ENCODE peak calls at places on chromosomes 13 and 19, in nine cellular contexts. S is nephron progenitor cell, V is HT1080, M is T-helper 1 cell, U is A549, J is T-cell, E is AML-193, T is activated T-helper 1 cell treated with Interleukin-2 at 50 U/mL for 16 hours, X is ELF-1. D is an unnamed sample.

GRCh38 chr13:82772802-82773201 is 1109.5 kb downstream of the SLITRK1 start:
- DNase-seq in S (no peak), V (peak; percentile 50), M (no peak), U (no peak), J (no peak), E (no peak), T (no peak), X (no peak), D (no peak)

GRCh38 chr13:51659276-51660127 is 75.2 kb downstream of the WDFY2 start:
- DNase-seq in S (no peak), V (no peak), M (no peak), U (no peak), J (no peak), E (no peak), T (no peak), X (no peak), D (no peak)

GRCh38 chr19:12834976-12835757 is 788 bp upstream of the RTBDN start:
- DNase-seq in S (peak; percentile 59), V (no peak), M (no peak), U (no peak), J (no peak), E (no peak), T (no peak), X (no peak), D (peak; percentile 64)

GRCh38 chr13:64397699-64398098 is 2832.4 kb downstream of the PCDH9 start:
- DNase-seq in S (no peak), V (peak; percentile 12), M (no peak), U (no peak), J (no peak), E (no peak), T (no peak), X (no peak), D (peak; percentile 93)

GRCh38 chr13:96984061-96984508 is 10.2 kb downstream of the OXGR1 start:
- DNase-seq in S (peak; percentile 7), V (no peak), M (no peak), U (no peak), J (no peak), E (no peak), T (no peak), X (peak; percentile 52), D (no peak)

GRCh38 chr13:76597868-76598267 is 288.3 kb downstream of the KCTD12 start:
- DNase-seq in S (no peak), V (no peak), M (no peak), U (no peak), J (no peak), E (no peak), T (no peak), X (no peak), D (no peak)

GRCh38 chr19:49936549-49936948 is 7.2 kb upstream of the NUP62 start:
- DNase-seq in S (no peak), V (no peak), M (no peak), U (no peak), J (no peak), E (no peak), T (no peak), X (no peak), D (no peak)

GRCh38 chr13:58906329-58907007 is 1257.3 kb downstream of the DIAPH3 start:
- DNase-seq in S (no peak), V (no peak), M (no peak), U (no peak), J (no peak), E (no peak), T (no peak), X (no peak), D (no peak)

GRCh38 chr13:114339779-114340534 is 25.7 kb downstream of the CHAMP1 start:
- DNase-seq in S (no peak), V (peak; percentile 71), M (no peak), U (peak; percentile 32), J (peak; percentile 29), E (peak; percentile 81), T (peak; percentile 7), X (no peak), D (peak; percentile 25)

GRCh38 chr13:108020027-108020426 is 195.3 kb downstream of the LIG4 start:
- DNase-seq in S (no peak), V (no peak), M (no peak), U (no peak), J (no peak), E (no peak), T (no peak), X (no peak), D (no peak)

GRCh38 chr13:57546942-57547341 is 84.6 kb upstream of the PCDH17 start:
- DNase-seq in S (no peak), V (no peak), M (no peak), U (no peak), J (no peak), E (no peak), T (no peak), X (no peak), D (no peak)

GRCh38 chr19:4660181-4660791 is 9.9 kb downstream of the MYDGF start:
- DNase-seq in S (no peak), V (no peak), M (no peak), U (peak; percentile 39), J (no peak), E (peak; percentile 38), T (no peak), X (peak; percentile 76), D (peak; percentile 61)

GRCh38 chr19:48842744-48843162 is 6.5 kb upstream of the HSD17B14 start:
- DNase-seq in S (peak; percentile 70), V (peak; percentile 48), M (no peak), U (peak; percentile 48), J (peak; percentile 48), E (peak; percentile 25), T (no peak), X (peak; percentile 78), D (peak; percentile 69)

GRCh38 chr13:51552027-51552426 is 32.2 kb upstream of the WDFY2 start:
- DNase-seq in S (no peak), V (no peak), M (no peak), U (no peak), J (no peak), E (no peak), T (no peak), X (no peak), D (no peak)

GRCh38 chr19:44955500-44956439 is 590 bp downstream of the CLPTM1 start:
- DNase-seq in S (no peak), V (no peak), M (no peak), U (no peak), J (no peak), E (no peak), T (no peak), X (no peak), D (no peak)

GRCh38 chr19:35266904-35267817 is 1.6 kb upstream of the USF2 start:
- DNase-seq in S (peak; percentile 57), V (no peak), M (no peak), U (peak; percentile 82), J (no peak), E (no peak), T (no peak), X (no peak), D (peak; percentile 45)

GRCh38 chr19:5947435-5947834 is 30.5 kb downstream of the RANBP3 start:
- DNase-seq in S (no peak), V (no peak), M (no peak), U (no peak), J (no peak), E (no peak), T (no peak), X (no peak), D (no peak)

GRCh38 chr13:101035119-101035620 is 360.6 kb upstream of the TMTC4 start:
- DNase-seq in S (no peak), V (no peak), M (no peak), U (no peak), J (no peak), E (no peak), T (no peak), X (no peak), D (no peak)

GRCh38 chr13:29474991-29475390 is 120.5 kb downstream of the SLC7A1 start:
- DNase-seq in S (no peak), V (peak; percentile 66), M (no peak), U (no peak), J (no peak), E (no peak), T (no peak), X (no peak), D (peak; percentile 66)

GRCh38 chr13:24008679-24009078 is 111.4 kb upstream of the C1QTNF9B start:
- DNase-seq in S (no peak), V (peak; percentile 34), M (no peak), U (no peak), J (no peak), E (no peak), T (no peak), X (no peak), D (no peak)

GRCh38 chr19:9986787-9987281 is 23.5 kb downstream of the COL5A3 start:
- DNase-seq in S (no peak), V (no peak), M (no peak), U (no peak), J (no peak), E (no peak), T (no peak), X (no peak), D (no peak)

GRCh38 chr13:35994131-35994966 is 136.8 kb downstream of the DCLK1 start:
- DNase-seq in S (no peak), V (peak; percentile 16), M (no peak), U (no peak), J (no peak), E (no peak), T (no peak), X (no peak), D (peak; percentile 73)

GRCh38 chr13:99546878-99547277 is 45.6 kb downstream of the TM9SF2 start:
- DNase-seq in S (no peak), V (no peak), M (no peak), U (no peak), J (no peak), E (no peak), T (no peak), X (no peak), D (no peak)

GRCh38 chr19:2186071-2186846 is 22.5 kb downstream of the DOT1L start:
- DNase-seq in S (no peak), V (no peak), M (no peak), U (no peak), J (no peak), E (no peak), T (no peak), X (peak; percentile 93), D (no peak)

GRCh38 chr13:40770609-40770933 is 419 bp downstream of the MRPS31 start:
- DNase-seq in S (no peak), V (no peak), M (no peak), U (no peak), J (no peak), E (no peak), T (no peak), X (no peak), D (no peak)

GRCh38 chr19:32675720-32676185 is at the start of gene RGS9BP:
- DNase-seq in S (peak; percentile 64), V (peak; percentile 65), M (peak; percentile 55), U (peak; percentile 92), J (peak; percentile 50), E (peak; percentile 48), T (peak; percentile 46), X (no peak), D (peak; percentile 85)

GRCh38 chr13:25654332-25654731 is 282.6 kb downstream of the ATP8A2 start:
- DNase-seq in S (no peak), V (peak; percentile 69), M (no peak), U (no peak), J (no peak), E (no peak), T (no peak), X (no peak), D (peak; percentile 68)

GRCh38 chr19:38384209-38385027 is 3.4 kb downstream of the GGN start:
- DNase-seq in S (no peak), V (no peak), M (no peak), U (peak; percentile 93), J (no peak), E (no peak), T (no peak), X (peak; percentile 74), D (no peak)

GRCh38 chr19:57118848-57119247 is 937 bp upstream of the USP29 start:
- DNase-seq in S (no peak), V (no peak), M (no peak), U (no peak), J (no peak), E (no peak), T (no peak), X (no peak), D (no peak)

GRCh38 chr13:43269037-43269476 is 245.7 kb downstream of the DNAJC15 start:
- DNase-seq in S (peak; percentile 20), V (peak; percentile 91), M (no peak), U (peak; percentile 34), J (no peak), E (no peak), T (no peak), X (peak; percentile 31), D (no peak)

GRCh38 chr13:77565635-77566034 is 30.1 kb downstream of the SCEL start:
- DNase-seq in S (no peak), V (peak; percentile 26), M (no peak), U (peak; percentile 4), J (no peak), E (peak; percentile 65), T (no peak), X (no peak), D (no peak)

D was measured in SJCRH30.